ENCODE peak calls at places on chromosomes 2 and 18, in six cellular contexts. One of them, this sample, is unnamed.

GRCh38 chr2:188142636-188143035 is 149.0 kb upstream of the GULP1 start:
- DNase-seq in H9: no peak
- DNase-seq in neuronal stem cell: no peak
- DNase-seq in IMR-90: peak; percentile 28
- DNase-seq in mesenchymal stem cell: peak; percentile 34
- DNase-seq in mesendoderm: peak; percentile 34
- DNase-seq in this sample: no peak

GRCh38 chr2:68645523-68645922 is 2.1 kb downstream of the PROKR1 start:
- DNase-seq in H9: no peak
- DNase-seq in neuronal stem cell: no peak
- DNase-seq in IMR-90: peak; percentile 24
- DNase-seq in mesenchymal stem cell: no peak
- DNase-seq in mesendoderm: peak; percentile 13
- DNase-seq in this sample: no peak

GRCh38 chr18:76721207-76721996 is 101.0 kb upstream of the ZNF236 start:
- DNase-seq in H9: no peak
- DNase-seq in neuronal stem cell: no peak
- DNase-seq in IMR-90: no peak
- DNase-seq in mesenchymal stem cell: no peak
- DNase-seq in mesendoderm: no peak
- DNase-seq in this sample: no peak

GRCh38 chr2:120421830-120422175 is 75.9 kb downstream of the INHBB start:
- DNase-seq in H9: peak; percentile 26
- DNase-seq in neuronal stem cell: no peak
- DNase-seq in IMR-90: no peak
- DNase-seq in mesenchymal stem cell: no peak
- DNase-seq in mesendoderm: no peak
- DNase-seq in this sample: no peak

GRCh38 chr18:4130734-4131719 is 324.1 kb downstream of the DLGAP1 start:
- DNase-seq in H9: no peak
- DNase-seq in neuronal stem cell: no peak
- DNase-seq in IMR-90: no peak
- DNase-seq in mesenchymal stem cell: no peak
- DNase-seq in mesendoderm: peak; percentile 17
- DNase-seq in this sample: no peak

GRCh38 chr2:183010112-183010511 is 28.1 kb downstream of the NCKAP1 start:
- DNase-seq in H9: peak; percentile 73
- DNase-seq in neuronal stem cell: peak; percentile 23
- DNase-seq in IMR-90: peak; percentile 88
- DNase-seq in mesenchymal stem cell: peak; percentile 64
- DNase-seq in mesendoderm: peak; percentile 92
- DNase-seq in this sample: no peak

GRCh38 chr2:180033993-180034894 is 27.1 kb upstream of the CWC22 start:
- DNase-seq in H9: peak; percentile 58
- DNase-seq in neuronal stem cell: peak; percentile 9
- DNase-seq in IMR-90: peak; percentile 58
- DNase-seq in mesenchymal stem cell: no peak
- DNase-seq in mesendoderm: peak; percentile 70
- DNase-seq in this sample: no peak

GRCh38 chr2:118861242-118861641 is 13.8 kb upstream of the EN1 start:
- DNase-seq in H9: no peak
- DNase-seq in neuronal stem cell: no peak
- DNase-seq in IMR-90: no peak
- DNase-seq in mesenchymal stem cell: no peak
- DNase-seq in mesendoderm: no peak
- DNase-seq in this sample: no peak

GRCh38 chr2:66577331-66578041 is 142.6 kb downstream of the MEIS1 start:
- DNase-seq in H9: peak; percentile 68
- DNase-seq in neuronal stem cell: no peak
- DNase-seq in IMR-90: peak; percentile 56
- DNase-seq in mesenchymal stem cell: no peak
- DNase-seq in mesendoderm: peak; percentile 76
- DNase-seq in this sample: no peak

GRCh38 chr18:59358611-59359575 is at the start of gene LMAN1:
- DNase-seq in H9: peak; percentile 96
- DNase-seq in neuronal stem cell: peak; percentile 96
- DNase-seq in IMR-90: peak; percentile 91
- DNase-seq in mesenchymal stem cell: peak; percentile 93
- DNase-seq in mesendoderm: peak; percentile 97
- DNase-seq in this sample: peak; percentile 93

GRCh38 chr2:135121016-135121657 is 69.0 kb downstream of the RAB3GAP1 start:
- DNase-seq in H9: no peak
- DNase-seq in neuronal stem cell: no peak
- DNase-seq in IMR-90: no peak
- DNase-seq in mesenchymal stem cell: no peak
- DNase-seq in mesendoderm: no peak
- DNase-seq in this sample: no peak

GRCh38 chr18:9740076-9740475 is 32.0 kb downstream of the RAB31 start:
- DNase-seq in H9: no peak
- DNase-seq in neuronal stem cell: no peak
- DNase-seq in IMR-90: no peak
- DNase-seq in mesenchymal stem cell: no peak
- DNase-seq in mesendoderm: no peak
- DNase-seq in this sample: no peak

GRCh38 chr18:38651736-38652135 is 1086.1 kb upstream of the CELF4 start:
- DNase-seq in H9: no peak
- DNase-seq in neuronal stem cell: no peak
- DNase-seq in IMR-90: no peak
- DNase-seq in mesenchymal stem cell: no peak
- DNase-seq in mesendoderm: no peak
- DNase-seq in this sample: no peak

GRCh38 chr2:2542966-2543555 is 212.0 kb upstream of the MYT1L start:
- DNase-seq in H9: peak; percentile 75
- DNase-seq in neuronal stem cell: no peak
- DNase-seq in IMR-90: no peak
- DNase-seq in mesenchymal stem cell: no peak
- DNase-seq in mesendoderm: peak; percentile 32
- DNase-seq in this sample: no peak

GRCh38 chr2:108194409-108195132 is 45.2 kb upstream of the SULT1C3 start:
- DNase-seq in H9: no peak
- DNase-seq in neuronal stem cell: no peak
- DNase-seq in IMR-90: no peak
- DNase-seq in mesenchymal stem cell: peak; percentile 12
- DNase-seq in mesendoderm: no peak
- DNase-seq in this sample: no peak

GRCh38 chr2:118371500-118371899 is 283.2 kb downstream of the INSIG2 start:
- DNase-seq in H9: peak; percentile 80
- DNase-seq in neuronal stem cell: peak; percentile 48
- DNase-seq in IMR-90: peak; percentile 18
- DNase-seq in mesenchymal stem cell: no peak
- DNase-seq in mesendoderm: peak; percentile 81
- DNase-seq in this sample: peak; percentile 19

GRCh38 chr18:56647071-56647470 is 4.1 kb upstream of the WDR7 start:
- DNase-seq in H9: no peak
- DNase-seq in neuronal stem cell: no peak
- DNase-seq in IMR-90: no peak
- DNase-seq in mesenchymal stem cell: no peak
- DNase-seq in mesendoderm: no peak
- DNase-seq in this sample: no peak

GRCh38 chr2:122236152-122236892 is 480.9 kb downstream of the TSN start:
- DNase-seq in H9: no peak
- DNase-seq in neuronal stem cell: no peak
- DNase-seq in IMR-90: no peak
- DNase-seq in mesenchymal stem cell: no peak
- DNase-seq in mesendoderm: no peak
- DNase-seq in this sample: peak; percentile 77

GRCh38 chr2:48566582-48566981 is 36.6 kb downstream of the STON1 start:
- DNase-seq in H9: no peak
- DNase-seq in neuronal stem cell: no peak
- DNase-seq in IMR-90: peak; percentile 17
- DNase-seq in mesenchymal stem cell: no peak
- DNase-seq in mesendoderm: peak; percentile 55
- DNase-seq in this sample: peak; percentile 14

GRCh38 chr2:28454016-28454930 is 41.6 kb upstream of the PLB1 start:
- DNase-seq in H9: no peak
- DNase-seq in neuronal stem cell: no peak
- DNase-seq in IMR-90: peak; percentile 45
- DNase-seq in mesenchymal stem cell: no peak
- DNase-seq in mesendoderm: no peak
- DNase-seq in this sample: peak; percentile 89

GRCh38 chr2:185862657-185863398 is 124.2 kb downstream of the FSIP2 start:
- DNase-seq in H9: no peak
- DNase-seq in neuronal stem cell: no peak
- DNase-seq in IMR-90: no peak
- DNase-seq in mesenchymal stem cell: no peak
- DNase-seq in mesendoderm: no peak
- DNase-seq in this sample: no peak

GRCh38 chr18:33184178-33184577 is 256.3 kb downstream of the CCDC178 start:
- DNase-seq in H9: no peak
- DNase-seq in neuronal stem cell: no peak
- DNase-seq in IMR-90: no peak
- DNase-seq in mesenchymal stem cell: peak; percentile 75
- DNase-seq in mesendoderm: no peak
- DNase-seq in this sample: no peak

GRCh38 chr18:9944805-9945204 is 31.0 kb downstream of the VAPA start:
- DNase-seq in H9: no peak
- DNase-seq in neuronal stem cell: no peak
- DNase-seq in IMR-90: no peak
- DNase-seq in mesenchymal stem cell: no peak
- DNase-seq in mesendoderm: no peak
- DNase-seq in this sample: no peak

GRCh38 chr2:218002103-218002502 is 692 bp downstream of the TNS1 start:
- DNase-seq in H9: no peak
- DNase-seq in neuronal stem cell: no peak
- DNase-seq in IMR-90: no peak
- DNase-seq in mesenchymal stem cell: no peak
- DNase-seq in mesendoderm: no peak
- DNase-seq in this sample: no peak

GRCh38 chr18:79631096-79631507 is 48.5 kb upstream of the CTDP1 start:
- DNase-seq in H9: no peak
- DNase-seq in neuronal stem cell: no peak
- DNase-seq in IMR-90: no peak
- DNase-seq in mesenchymal stem cell: no peak
- DNase-seq in mesendoderm: no peak
- DNase-seq in this sample: no peak
- H2AK5ac ChIP-seq in H9: no peak overlapping the region
- H2AK5ac ChIP-seq in neuronal stem cell: no peak overlapping the region
- H2AK5ac ChIP-seq in IMR-90: no peak overlapping the region
- H2AK5ac ChIP-seq in mesenchymal stem cell: no peak overlapping the region
- H2AK5ac ChIP-seq in mesendoderm: no peak overlapping the region
- H2AK5ac ChIP-seq in this sample: no peak overlapping the region

DNA sequence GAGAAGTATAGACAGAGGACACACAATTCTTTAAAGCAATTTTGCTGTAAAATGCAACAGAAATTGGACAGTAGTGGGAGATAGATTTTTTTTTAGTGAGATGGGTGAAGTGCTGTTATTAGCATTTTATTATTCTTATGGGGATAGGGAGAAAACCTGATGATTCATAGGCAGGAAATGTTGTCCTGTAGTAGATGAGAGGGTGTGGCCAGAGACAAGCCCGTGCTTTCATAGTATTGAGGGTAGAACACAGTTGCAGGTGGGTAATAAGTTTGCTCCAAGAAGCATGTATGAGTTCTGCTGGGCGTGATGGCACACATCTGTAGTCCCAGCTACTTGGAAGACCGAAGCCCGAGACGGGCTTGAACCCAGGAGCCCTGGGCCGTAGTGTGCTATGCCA is 128.3 kb upstream of the ARHGAP28 start:
- DNase-seq in H9: no peak
- DNase-seq in neuronal stem cell: no peak
- DNase-seq in IMR-90: no peak
- DNase-seq in mesenchymal stem cell: no peak
- DNase-seq in mesendoderm: no peak
- DNase-seq in this sample: no peak
- H2AK5ac ChIP-seq in H9: no peak overlapping the region
- H2AK5ac ChIP-seq in neuronal stem cell: no peak overlapping the region
- H2AK5ac ChIP-seq in IMR-90: no peak overlapping the region
- H2AK5ac ChIP-seq in mesenchymal stem cell: no peak overlapping the region
- H2AK5ac ChIP-seq in mesendoderm: peak overlapping the region; percentile 37
- H2AK5ac ChIP-seq in this sample: no peak overlapping the region

GRCh38 chr2:231680992-231681852 is 27.1 kb upstream of the PTMA start:
- DNase-seq in H9: peak; percentile 92
- DNase-seq in neuronal stem cell: peak; percentile 87
- DNase-seq in IMR-90: peak; percentile 82
- DNase-seq in mesenchymal stem cell: peak; percentile 83
- DNase-seq in mesendoderm: peak; percentile 89
- DNase-seq in this sample: peak; percentile 70

GRCh38 chr2:231677632-231678104 is 30.7 kb upstream of the PTMA start:
- DNase-seq in H9: peak; percentile 90
- DNase-seq in neuronal stem cell: peak; percentile 82
- DNase-seq in IMR-90: peak; percentile 78
- DNase-seq in mesenchymal stem cell: peak; percentile 83
- DNase-seq in mesendoderm: peak; percentile 93
- DNase-seq in this sample: peak; percentile 80

GRCh38 chr2:231679131-231679530 is 29.2 kb upstream of the PTMA start:
- DNase-seq in H9: no peak
- DNase-seq in neuronal stem cell: no peak
- DNase-seq in IMR-90: no peak
- DNase-seq in mesenchymal stem cell: no peak
- DNase-seq in mesendoderm: no peak
- DNase-seq in this sample: no peak

GRCh38 chr2:231680284-231680991 is 27.9 kb upstream of the PTMA start:
- DNase-seq in H9: peak; percentile 93
- DNase-seq in neuronal stem cell: no peak
- DNase-seq in IMR-90: no peak
- DNase-seq in mesenchymal stem cell: peak; percentile 46
- DNase-seq in mesendoderm: peak; percentile 94
- DNase-seq in this sample: peak; percentile 73

GRCh38 chr2:231679906-231680283 is 28.4 kb upstream of the PTMA start:
- DNase-seq in H9: no peak
- DNase-seq in neuronal stem cell: no peak
- DNase-seq in IMR-90: no peak
- DNase-seq in mesenchymal stem cell: no peak
- DNase-seq in mesendoderm: peak; percentile 81
- DNase-seq in this sample: peak; percentile 59
- H2AK5ac ChIP-seq in H9: no peak overlapping the region
- H2AK5ac ChIP-seq in neuronal stem cell: peak overlapping the region; percentile 97
- H2AK5ac ChIP-seq in IMR-90: peak overlapping the region; percentile 81
- H2AK5ac ChIP-seq in mesenchymal stem cell: peak overlapping the region; percentile 19
- H2AK5ac ChIP-seq in mesendoderm: peak overlapping the region; percentile 0
- H2AK5ac ChIP-seq in this sample: peak overlapping the region; percentile 93

DNA sequence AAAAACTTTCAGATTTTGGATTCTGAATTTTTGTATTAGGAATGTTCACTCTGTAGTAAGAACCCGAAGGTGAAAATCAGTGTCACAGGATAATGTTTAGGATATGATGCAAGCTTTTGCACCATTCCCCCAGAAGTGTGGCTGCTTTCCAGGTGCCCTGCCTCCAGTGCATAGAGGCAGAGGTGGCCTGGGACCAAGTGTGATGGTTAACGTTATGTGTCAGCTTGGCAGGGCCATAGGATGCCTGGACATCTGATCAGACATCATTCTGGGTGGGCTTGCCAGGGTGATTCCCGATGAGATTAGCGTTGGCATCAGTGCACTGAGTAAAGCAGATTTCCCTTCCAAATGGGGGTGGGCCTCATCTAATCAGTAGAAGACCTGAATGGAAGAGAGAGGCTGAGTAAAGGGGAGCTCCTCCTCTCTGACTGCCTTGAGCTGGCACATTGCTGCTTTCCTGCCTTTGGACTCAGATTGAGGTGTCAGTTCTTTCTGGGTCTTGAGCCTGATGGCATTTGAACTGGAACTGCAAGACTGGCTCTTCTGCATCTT is 177.4 kb upstream of the HS6ST1 start:
- DNase-seq in H9: no peak
- DNase-seq in neuronal stem cell: no peak
- DNase-seq in IMR-90: no peak
- DNase-seq in mesenchymal stem cell: no peak
- DNase-seq in mesendoderm: no peak
- DNase-seq in this sample: no peak
- H2AK5ac ChIP-seq in H9: no peak overlapping the region
- H2AK5ac ChIP-seq in neuronal stem cell: no peak overlapping the region
- H2AK5ac ChIP-seq in IMR-90: no peak overlapping the region
- H2AK5ac ChIP-seq in mesenchymal stem cell: no peak overlapping the region
- H2AK5ac ChIP-seq in mesendoderm: no peak overlapping the region
- H2AK5ac ChIP-seq in this sample: no peak overlapping the region

GRCh38 chr2:232333361-232334135 is 45.0 kb upstream of the ALPP start:
- DNase-seq in H9: peak; percentile 65
- DNase-seq in neuronal stem cell: peak; percentile 20
- DNase-seq in IMR-90: no peak
- DNase-seq in mesenchymal stem cell: no peak
- DNase-seq in mesendoderm: peak; percentile 52
- DNase-seq in this sample: no peak
- H2AK5ac ChIP-seq in H9: no peak overlapping the region
- H2AK5ac ChIP-seq in neuronal stem cell: peak overlapping the region; percentile 11
- H2AK5ac ChIP-seq in IMR-90: no peak overlapping the region
- H2AK5ac ChIP-seq in mesenchymal stem cell: no peak overlapping the region
- H2AK5ac ChIP-seq in mesendoderm: no peak overlapping the region
- H2AK5ac ChIP-seq in this sample: no peak overlapping the region